ENCODE peak calls at places on chromosomes 7 and 10, in five cellular contexts. L is tibial nerve, G is GM23338, E is IMR-90, Q is heart left ventricle. C is an unnamed sample.

GRCh38 chr10:14925268-14925667 is 28.6 kb downstream of the DCLRE1C start:
- DNase-seq in L (no peak), G (no peak), E (no peak), Q (no peak), C (no peak)

GRCh38 chr10:102682981-102683380 is 31.2 kb downstream of the ARL3 start:
- DNase-seq in L (no peak), G (no peak), E (no peak), Q (no peak), C (no peak)

GRCh38 chr7:69430502-69431145 is 167.7 kb upstream of the AUTS2 start:
- DNase-seq in L (peak; percentile 21), G (peak; percentile 32), E (no peak), Q (peak; percentile 76), C (peak; percentile 46)

GRCh38 chr7:40175725-40176510 is 41.1 kb downstream of the SUGCT start:
- DNase-seq in L (no peak), G (no peak), E (peak; percentile 69), Q (no peak), C (no peak)

GRCh38 chr7:154505362-154505761 is 453.2 kb downstream of the DPP6 start:
- DNase-seq in L (no peak), G (no peak), E (no peak), Q (no peak), C (no peak)

GRCh38 chr7:43884209-43884608 is 14.9 kb upstream of the MRPS24 start:
- DNase-seq in L (no peak), G (no peak), E (no peak), Q (no peak), C (no peak)

GRCh38 chr10:20858292-20859124 is 38.6 kb downstream of the NEBL start:
- DNase-seq in L (no peak), G (peak; percentile 56), E (peak; percentile 22), Q (no peak), C (peak; percentile 41)

GRCh38 chr10:77556990-77557601 is 80.5 kb downstream of the KCNMA1 start:
- DNase-seq in L (no peak), G (no peak), E (no peak), Q (no peak), C (no peak)

GRCh38 chr7:80460857-80461256 is 51.0 kb downstream of the GNAT3 start:
- DNase-seq in L (no peak), G (no peak), E (no peak), Q (no peak), C (no peak)

GRCh38 chr7:66013938-66014337 is 31.9 kb upstream of the GUSB start:
- DNase-seq in L (no peak), G (peak; percentile 75), E (peak; percentile 62), Q (no peak), C (peak; percentile 66)

GRCh38 chr7:85806321-85806720 is 619.5 kb upstream of the SEMA3D start:
- DNase-seq in L (no peak), G (peak; percentile 61), E (no peak), Q (no peak), C (no peak)

GRCh38 chr10:116538461-116538860 is 7.3 kb upstream of the PNLIP start:
- DNase-seq in L (no peak), G (no peak), E (peak; percentile 7), Q (no peak), C (no peak)

GRCh38 chr10:113221756-113222168 is 271.7 kb downstream of the TCF7L2 start:
- DNase-seq in L (no peak), G (peak; percentile 51), E (no peak), Q (no peak), C (peak; percentile 41)

GRCh38 chr7:14905764-14906163 is 3.2 kb upstream of the DGKB start:
- DNase-seq in L (no peak), G (no peak), E (no peak), Q (no peak), C (no peak)

GRCh38 chr7:1257863-1258262 is 25.2 kb downstream of the UNCX start:
- DNase-seq in L (no peak), G (no peak), E (no peak), Q (no peak), C (no peak)
- H3K27me3 ChIP-seq in L (peaks cover 87% of the 10 kb centered on the region), G (no peaks in the 10 kb centered on the region), E (peaks cover 76% of the 10 kb centered on the region), Q (peaks cover 35% of the 10 kb centered on the region), C (peaks cover 27% of the 10 kb centered on the region)

GRCh38 chr10:794382-794956 is 105.0 kb upstream of the DIP2C start:
- DNase-seq in L (peak; percentile 1), G (peak; percentile 58), E (peak; percentile 48), Q (no peak), C (no peak)
- TF ChIP-seq CTCF in L (no peak), G (peak; percentile 67), E (peak; percentile 63), Q (peak; percentile 48), C (peak; percentile 9)

GRCh38 chr10:45379303-45379726 is 5.3 kb downstream of the ALOX5 start:
- DNase-seq in L (no peak), G (no peak), E (no peak), Q (no peak), C (no peak)

GRCh38 chr10:45377321-45377720 is 3.3 kb downstream of the ALOX5 start:
- DNase-seq in L (no peak), G (no peak), E (no peak), Q (no peak), C (no peak)

GRCh38 chr10:45378866-45379265 is 4.8 kb downstream of the ALOX5 start:
- DNase-seq in L (no peak), G (no peak), E (no peak), Q (no peak), C (peak; percentile 24)

GRCh38 chr10:45376364-45376801 is 2.4 kb downstream of the ALOX5 start:
- DNase-seq in L (no peak), G (no peak), E (no peak), Q (no peak), C (peak; percentile 39)

GRCh38 chr10:45377858-45378257 is 3.8 kb downstream of the ALOX5 start:
- DNase-seq in L (no peak), G (no peak), E (no peak), Q (no peak), C (no peak)
- H3K27me3 ChIP-seq in L (peaks cover 29% of the 10 kb centered on the region), G (peaks cover 28% of the 10 kb centered on the region), E (peaks cover 31% of the 10 kb centered on the region), Q (peaks cover 40% of the 10 kb centered on the region), C (peaks cover 22% of the 10 kb centered on the region)

GRCh38 chr10:70671619-70672164 is 614 bp upstream of the ADAMTS14 start:
- DNase-seq in L (no peak), G (no peak), E (no peak), Q (no peak), C (no peak)
- TF ChIP-seq CTCF in L (no peak), G (peak; percentile 47), E (no peak), Q (peak; percentile 18), C (peak; percentile 12)

GRCh38 chr7:27117687-27118491 is 12.7 kb downstream of the HOXA4 start:
- DNase-seq in L (no peak), G (peak; percentile 75), E (peak; percentile 97), Q (no peak), C (no peak)

GRCh38 chr7:27118580-27118979 is 12.0 kb downstream of the HOXA4 start:
- DNase-seq in L (no peak), G (no peak), E (no peak), Q (no peak), C (no peak)

GRCh38 chr7:27116521-27116946 is 14.0 kb downstream of the HOXA4 start:
- DNase-seq in L (no peak), G (no peak), E (peak; percentile 22), Q (no peak), C (no peak)

GRCh38 chr7:27116019-27116411 is 13.5 kb upstream of the HOXA2 start:
- DNase-seq in L (no peak), G (no peak), E (peak; percentile 12), Q (no peak), C (no peak)

GRCh38 chr7:27116962-27117686 is 13.4 kb downstream of the HOXA4 start:
- DNase-seq in L (no peak), G (no peak), E (peak; percentile 28), Q (no peak), C (no peak)
- H3K27me3 ChIP-seq in L (peaks cover 47% of the 10 kb centered on the region), G (peaks cover 97% of the 10 kb centered on the region), E (no peaks in the 10 kb centered on the region), Q (peaks cover 79% of the 10 kb centered on the region), C (peaks cover 55% of the 10 kb centered on the region)